ENCODE peak calls at places on chromosomes 5 and 9, in five cellular contexts. B is NCI-H748 treated with DMSO at 0.1 percent for 48 hours, S is T-cell, K is T-helper 9 cell, N is naive B cell. T is an unnamed sample.

GRCh38 chr9:108813951-108814601 is 41.7 kb downstream of the ACTL7B start:
- DNase-seq in N (no peak), S (no peak), K (no peak), B (peak), T (no peak)

GRCh38 chr9:93673844-93674334 is 97.5 kb downstream of the PHF2 start:
- DNase-seq in S (no peak), K (no peak), B (no peak), N (no peak), T (no peak)

GRCh38 chr9:130825051-130825651 is 9.9 kb upstream of the ABL1 start:
- DNase-seq in K (no peak), S (no peak), B (no peak), N (no peak), T (peak)

GRCh38 chr5:39867923-39868322 is 443.1 kb upstream of the DAB2 start:
- DNase-seq in K (no peak), S (no peak), N (no peak), B (no peak), T (no peak)

GRCh38 chr9:137236238-137236935 is 4.7 kb upstream of the TUBB4B start:
- DNase-seq in K (peak), S (peak), B (peak), N (peak), T (peak)

GRCh38 chr9:96766199-96766598 is 11.7 kb downstream of the ZNF510 start:
- DNase-seq in S (no peak), N (no peak), B (no peak), K (no peak), T (no peak)

GRCh38 chr9:89676281-89676680 is 71.5 kb downstream of the GADD45G start:
- DNase-seq in K (no peak), N (no peak), B (peak), S (no peak), T (peak)

GRCh38 chr5:58074222-58074621 is 385.7 kb downstream of the PLK2 start:
- DNase-seq in S (no peak), N (no peak), K (no peak), B (no peak), T (no peak)

GRCh38 chr9:85533538-85533937 is 208.2 kb downstream of the AGTPBP1 start:
- DNase-seq in K (no peak), N (no peak), B (no peak), S (no peak), T (no peak)

GRCh38 chr5:16134204-16134603 is 45.4 kb downstream of the MARCHF11 start:
- DNase-seq in N (no peak), B (no peak), S (no peak), K (no peak), T (no peak)

GRCh38 chr9:124284237-124284831 is 26.6 kb downstream of the NEK6 start:
- DNase-seq in B (no peak), K (no peak), S (no peak), N (no peak), T (no peak)

GRCh38 chr5:171640396-171640981 is 145.1 kb upstream of the SMIM23 start:
- DNase-seq in S (no peak), K (no peak), N (no peak), B (no peak), T (no peak)

GRCh38 chr5:72452515-72453259 is 54.5 kb downstream of the ZNF366 start:
- DNase-seq in B (no peak), K (no peak), N (no peak), S (no peak), T (no peak)

GRCh38 chr5:127878174-127878750 is 175.1 kb downstream of the CCDC192 start:
- DNase-seq in S (no peak), B (peak), K (no peak), N (no peak), T (peak)

GRCh38 chr9:706606-707451 is 134.7 kb upstream of the DMRT1 start:
- DNase-seq in N (peak), S (no peak), K (no peak), B (no peak), T (no peak)

GRCh38 chr5:79924936-79925893 is 65.8 kb downstream of the MTX3 start:
- DNase-seq in S (peak), B (no peak), N (no peak), K (no peak), T (no peak)

GRCh38 chr5:139361821-139362429 is 20.3 kb downstream of the PAIP2 start:
- DNase-seq in S (no peak), K (no peak), N (no peak), B (no peak), T (no peak)